ENCODE peak calls at places on chromosomes 6 and 20, in seven cellular contexts. Z is Panc1, U is upper lobe of left lung, T is HepG2, E is GM23338, Q is HCT116, V is K562. G is an unnamed sample.
A peak's percentile ranks its signal among the peaks of the same experiment; 100 is the strongest.

GRCh38 chr6:53348436-53349208 is at the start of gene ELOVL5:
- ATAC-seq in U (peak; percentile 90), V (peak; percentile 87), Q (peak; percentile 85), Z (peak; percentile 92), E (peak; percentile 69), T (peak; percentile 84), G (peak; percentile 88)

GRCh38 chr6:11278207-11278559 is 45.7 kb upstream of the NEDD9 start:
- ATAC-seq in V (no peak), U (no peak), E (no peak), Z (no peak), Q (no peak), T (no peak), G (no peak)

GRCh38 chr20:32125511-32125910 is 16.0 kb downstream of the TM9SF4 start:
- ATAC-seq in V (no peak), Q (no peak), U (no peak), T (no peak), Z (no peak), E (no peak), G (no peak)

GRCh38 chr6:169445661-169446581 is 192.3 kb upstream of the THBS2 start:
- ATAC-seq in V (no peak), E (peak; percentile 74), U (peak; percentile 74), T (peak; percentile 56), Z (no peak), Q (no peak), G (no peak)

GRCh38 chr20:51345601-51346101 is 196.9 kb downstream of the NFATC2 start:
- ATAC-seq in Z (no peak), Q (no peak), E (no peak), U (no peak), T (no peak), V (no peak), G (peak; percentile 60)

GRCh38 chr6:142907017-142907470 is 37.9 kb downstream of the HIVEP2 start:
- ATAC-seq in V (no peak), U (no peak), T (no peak), Q (no peak), Z (no peak), E (peak; percentile 21), G (no peak)

GRCh38 chr6:6407061-6407723 is 86.7 kb upstream of the F13A1 start:
- ATAC-seq in Q (no peak), U (no peak), V (no peak), Z (no peak), E (no peak), T (no peak), G (peak; percentile 66)

GRCh38 chr6:32972353-32973143 is 4.2 kb downstream of the BRD2 start:
- ATAC-seq in Z (peak; percentile 5), T (peak; percentile 0), U (no peak), Q (peak; percentile 15), V (peak; percentile 8), E (peak; percentile 6), G (no peak)

GRCh38 chr20:63751471-63752271 is 12.1 kb downstream of the SLC2A4RG start:
- ATAC-seq in U (no peak), V (peak; percentile 6), Q (peak; percentile 15), E (peak; percentile 28), T (no peak), Z (no peak), G (no peak)

GRCh38 chr20:23305098-23305497 is 45.5 kb upstream of the NXT1 start:
- ATAC-seq in Z (no peak), U (no peak), Q (no peak), E (no peak), T (no peak), V (no peak), G (peak; percentile 86)

GRCh38 chr20:39651645-39652340 is 689.6 kb downstream of the DHX35 start:
- ATAC-seq in V (no peak), Q (no peak), T (no peak), U (no peak), E (no peak), Z (no peak), G (no peak)

GRCh38 chr20:3046677-3047462 is 1.0 kb downstream of the MRPS26 start:
- ATAC-seq in Q (peak; percentile 21), U (no peak), E (peak; percentile 25), T (peak; percentile 3), Z (no peak), V (no peak), G (no peak)

GRCh38 chr6:168865-169455 is 123.3 kb upstream of the DUSP22 start:
- ATAC-seq in Q (peak; percentile 72), E (peak; percentile 40), U (no peak), Z (peak; percentile 80), T (peak; percentile 55), V (peak; percentile 77), G (no peak)

GRCh38 chr6:127102299-127102698 is 16.2 kb upstream of the RSPO3 start:
- ATAC-seq in Z (no peak), V (no peak), E (no peak), Q (no peak), T (no peak), U (peak; percentile 63), G (peak; percentile 100)

GRCh38 chr20:22974354-22974753 is 60.8 kb upstream of the SSTR4 start:
- ATAC-seq in Z (no peak), U (no peak), V (peak; percentile 75), E (peak; percentile 77), T (peak; percentile 69), Q (peak; percentile 78), G (no peak)

GRCh38 chr20:2740702-2741101 is 48.1 kb downstream of the EBF4 start:
- ATAC-seq in Q (no peak), V (no peak), U (no peak), Z (no peak), E (no peak), T (no peak), G (no peak)

GRCh38 chr20:14706555-14706954 is 369.1 kb upstream of the FLRT3 start:
- ATAC-seq in T (no peak), Q (no peak), U (no peak), E (no peak), V (no peak), Z (no peak), G (no peak)

GRCh38 chr6:16854986-16855385 is 93.7 kb upstream of the ATXN1 start:
- ATAC-seq in E (no peak), Q (no peak), T (no peak), Z (no peak), U (no peak), V (no peak), G (no peak)

GRCh38 chr20:54649511-54649962 is 174.1 kb downstream of the DOK5 start:
- ATAC-seq in Q (peak; percentile 92), U (peak; percentile 69), T (peak; percentile 95), E (peak; percentile 91), V (peak; percentile 86), Z (peak; percentile 94), G (peak; percentile 57)

GRCh38 chr6:14763139-14763538 is 482.7 kb upstream of the JARID2 start:
- ATAC-seq in V (no peak), Z (no peak), E (no peak), U (no peak), Q (no peak), T (peak; percentile 69), G (no peak)

GRCh38 chr6:126876446-126876845 is 242.0 kb upstream of the RSPO3 start:
- ATAC-seq in T (no peak), U (no peak), Q (no peak), Z (no peak), E (no peak), V (no peak), G (no peak)

GRCh38 chr6:31083742-31084354 is 28.5 kb downstream of the C6orf15 start:
- ATAC-seq in Z (no peak), V (peak; percentile 83), T (peak; percentile 56), U (no peak), Q (peak; percentile 73), E (peak; percentile 78), G (no peak)

GRCh38 chr20:57169162-57169561 is 97.3 kb downstream of the BMP7 start:
- ATAC-seq in U (no peak), E (no peak), Q (no peak), Z (no peak), T (no peak), V (no peak), G (no peak)

GRCh38 chr6:163837681-163838431 is 423.3 kb downstream of the QKI start:
- ATAC-seq in T (no peak), Z (no peak), E (no peak), U (no peak), V (peak; percentile 65), Q (no peak), G (no peak)

GRCh38 chr6:56292505-56293181 is 45.3 kb upstream of the COL21A1 start:
- ATAC-seq in Z (peak; percentile 90), T (peak; percentile 96), V (peak; percentile 67), U (peak; percentile 51), E (peak; percentile 93), Q (peak; percentile 86), G (peak; percentile 53)

GRCh38 chr6:7589221-7589620 is 777 bp upstream of the SNRNP48 start:
- ATAC-seq in T (no peak), Q (no peak), V (no peak), E (no peak), U (no peak), Z (no peak), G (no peak)
- H3K4me3 ChIP-seq in T (peak overlapping the region; percentile 77), Q (no peak overlapping the region), V (no peak overlapping the region), E (peak overlapping the region; percentile 77), U (peak overlapping the region; percentile 79), Z (peak overlapping the region; percentile 94), G (peak overlapping the region; percentile 87)

DNA sequence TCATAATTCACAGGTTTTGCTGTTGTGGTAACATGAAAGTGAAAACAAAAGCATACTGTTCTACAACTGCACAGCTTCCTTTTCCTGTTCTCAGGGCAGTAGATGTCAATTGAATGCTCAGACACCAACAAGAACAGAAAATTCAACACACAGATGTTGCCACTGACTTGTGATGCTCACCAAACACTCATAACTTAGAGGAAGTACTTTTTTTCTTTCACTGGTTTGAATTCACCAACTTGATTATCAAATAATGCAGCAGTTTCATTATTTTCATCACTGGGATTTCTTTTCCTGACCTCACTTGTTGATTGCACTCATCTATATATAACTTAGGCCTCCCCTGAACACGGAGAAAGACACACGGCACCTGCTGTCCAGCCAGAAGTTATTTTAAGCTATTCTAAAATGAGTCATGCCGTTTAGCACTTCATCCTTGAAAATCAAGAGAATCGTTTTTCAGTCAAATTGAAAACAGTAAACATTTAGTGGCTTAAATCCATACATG is 957 bp downstream of the TXLNB start:
- ATAC-seq in Q (no peak), Z (no peak), E (no peak), V (no peak), T (no peak), U (peak; percentile 80), G (peak; percentile 75)
- TF ChIP-seq POLR2AphosphoS5 in Q (no peak), Z (no peak), E (no peak), V (no peak), T (no peak), U (peak; percentile 69), G (peak; percentile 50)

DNA sequence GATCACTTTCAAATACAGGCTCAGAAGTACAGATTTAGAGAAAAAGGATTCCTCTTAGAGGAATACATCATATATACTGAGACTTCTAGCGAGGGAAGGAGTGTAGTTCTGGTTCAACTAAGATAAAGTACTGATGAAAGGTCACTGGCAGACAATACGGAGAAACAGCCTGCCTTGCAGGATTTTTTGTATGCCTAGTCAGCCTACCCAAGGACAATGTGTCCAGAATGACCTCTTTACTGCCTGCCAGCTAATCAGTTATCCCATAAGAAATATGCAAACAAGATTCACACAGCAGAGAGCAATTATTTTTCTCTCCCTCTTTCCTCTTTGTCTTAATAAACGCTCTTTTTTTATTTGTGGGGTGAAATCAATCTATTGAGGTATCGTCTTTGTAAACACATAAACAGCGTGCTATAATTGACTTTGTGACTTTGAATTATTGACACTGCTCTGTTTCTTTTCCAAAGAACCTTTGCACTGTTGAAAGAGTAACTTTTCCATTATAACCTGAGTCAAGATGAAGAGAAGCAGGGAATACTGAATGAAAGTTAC is 1.4 kb upstream of the TSPYL4 start:
- ATAC-seq in T (peak; percentile 64), Z (no peak), V (peak; percentile 78), E (no peak), Q (no peak), U (no peak), G (no peak)
- H3K4me3 ChIP-seq in T (peak overlapping the region; percentile 86), Z (peak overlapping the region; percentile 96), V (no peak overlapping the region), E (peak overlapping the region; percentile 75), Q (no peak overlapping the region), U (no peak overlapping the region), G (no peak overlapping the region)

GRCh38 chr20:43513298-43514061 is 6.0 kb downstream of the L3MBTL1 start:
- ATAC-seq in T (peak; percentile 92), U (no peak), E (no peak), V (no peak), Z (peak; percentile 12), Q (peak; percentile 4), G (no peak)
- TF ChIP-seq POLR2AphosphoS5 in T (peak; percentile 61), U (no peak), E (peak; percentile 59), V (no peak), Z (no peak), Q (peak; percentile 35), G (no peak)